ENCODE peak calls at places on chromosomes 12 and 14, in five cellular contexts. One of them, this sample, is unnamed.

GRCh38 chr14:34496679-34497513 is 34.9 kb upstream of the SPTSSA start:
- DNase-seq in fibroblast of mammary gland: peak; percentile 100
- DNase-seq in K562: peak; percentile 81
- DNase-seq in esophagus squamous epithelium: peak; percentile 7
- DNase-seq in type B pancreatic cell: no peak
- DNase-seq in this sample: peak; percentile 81

GRCh38 chr12:2347137-2347843 is 294.5 kb downstream of the CACNA1C start:
- DNase-seq in fibroblast of mammary gland: no peak
- DNase-seq in K562: no peak
- DNase-seq in esophagus squamous epithelium: no peak
- DNase-seq in type B pancreatic cell: no peak
- DNase-seq in this sample: no peak

GRCh38 chr12:52522346-52523011 is 2.3 kb upstream of the KRT5 start:
- DNase-seq in fibroblast of mammary gland: no peak
- DNase-seq in K562: no peak
- DNase-seq in esophagus squamous epithelium: no peak
- DNase-seq in type B pancreatic cell: peak; percentile 34
- DNase-seq in this sample: no peak

GRCh38 chr12:6821271-6821673 is 349 bp upstream of the GPR162 start:
- DNase-seq in fibroblast of mammary gland: peak; percentile 73
- DNase-seq in K562: peak; percentile 49
- DNase-seq in esophagus squamous epithelium: no peak
- DNase-seq in type B pancreatic cell: no peak
- DNase-seq in this sample: no peak

GRCh38 chr14:39374846-39375245 is 57.4 kb downstream of the FBXO33 start:
- DNase-seq in fibroblast of mammary gland: peak; percentile 83
- DNase-seq in K562: no peak
- DNase-seq in esophagus squamous epithelium: no peak
- DNase-seq in type B pancreatic cell: no peak
- DNase-seq in this sample: no peak

GRCh38 chr14:102363182-102363952 is 626 bp downstream of the TECPR2 start:
- DNase-seq in fibroblast of mammary gland: peak; percentile 57
- DNase-seq in K562: peak; percentile 27
- DNase-seq in esophagus squamous epithelium: no peak
- DNase-seq in type B pancreatic cell: no peak
- DNase-seq in this sample: no peak

GRCh38 chr14:97994020-97994531 is 1196.9 kb downstream of the VRK1 start:
- DNase-seq in fibroblast of mammary gland: no peak
- DNase-seq in K562: no peak
- DNase-seq in esophagus squamous epithelium: no peak
- DNase-seq in type B pancreatic cell: no peak
- DNase-seq in this sample: no peak

GRCh38 chr12:132429932-132430643 is 59.9 kb upstream of the FBRSL1 start:
- DNase-seq in fibroblast of mammary gland: no peak
- DNase-seq in K562: peak; percentile 49
- DNase-seq in esophagus squamous epithelium: no peak
- DNase-seq in type B pancreatic cell: no peak
- DNase-seq in this sample: peak; percentile 74

GRCh38 chr12:71755146-71755892 is 656 bp downstream of the RAB21 start:
- DNase-seq in fibroblast of mammary gland: peak; percentile 84
- DNase-seq in K562: peak; percentile 53
- DNase-seq in esophagus squamous epithelium: no peak
- DNase-seq in type B pancreatic cell: no peak
- DNase-seq in this sample: peak; percentile 54

GRCh38 chr12:2332266-2332665 is 279.5 kb downstream of the CACNA1C start:
- DNase-seq in fibroblast of mammary gland: peak; percentile 36
- DNase-seq in K562: no peak
- DNase-seq in esophagus squamous epithelium: no peak
- DNase-seq in type B pancreatic cell: no peak
- DNase-seq in this sample: no peak

DNA sequence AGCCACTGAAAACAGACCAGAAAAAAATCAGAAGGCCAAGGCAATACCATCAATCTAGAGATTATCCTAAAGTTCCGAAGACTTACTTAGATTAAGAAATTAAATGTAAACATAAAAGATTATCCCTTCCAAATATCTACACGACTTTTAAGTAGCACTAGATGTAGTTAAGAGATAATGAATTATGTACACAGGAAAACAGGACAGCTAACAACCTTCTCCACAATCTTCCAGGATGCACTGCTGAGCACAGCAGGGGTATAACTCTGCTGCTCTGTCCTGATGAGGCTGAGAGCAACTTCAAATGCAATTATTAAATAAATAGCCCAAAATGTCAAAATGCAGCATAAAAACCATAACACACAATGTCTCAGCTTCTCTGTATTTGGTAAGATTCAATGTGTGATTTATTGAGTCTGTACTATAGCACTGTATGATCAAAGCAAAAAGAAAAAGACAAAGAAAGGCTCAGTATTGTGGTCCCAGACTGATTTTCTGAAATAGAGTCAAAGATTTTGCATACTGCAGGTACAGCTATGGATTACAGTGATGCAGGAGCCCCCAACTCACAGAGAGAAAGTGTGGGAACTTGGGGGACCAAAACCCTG is 56.9 kb downstream of the TMTC1 start:
- DNase-seq in fibroblast of mammary gland: no peak
- DNase-seq in K562: no peak
- DNase-seq in esophagus squamous epithelium: no peak
- DNase-seq in type B pancreatic cell: no peak
- DNase-seq in this sample: no peak
- TF ChIP-seq CTCF in fibroblast of mammary gland: no peak
- TF ChIP-seq CTCF in K562: no peak
- TF ChIP-seq CTCF in esophagus squamous epithelium: no peak
- TF ChIP-seq CTCF in type B pancreatic cell: no peak
- TF ChIP-seq CTCF in this sample: no peak

GRCh38 chr12:106118-106561 is 39.6 kb downstream of the IQSEC3 start:
- DNase-seq in fibroblast of mammary gland: no peak
- DNase-seq in K562: no peak
- DNase-seq in esophagus squamous epithelium: no peak
- DNase-seq in type B pancreatic cell: no peak
- DNase-seq in this sample: no peak
- TF ChIP-seq CTCF in fibroblast of mammary gland: no peak
- TF ChIP-seq CTCF in K562: peak; percentile 29
- TF ChIP-seq CTCF in esophagus squamous epithelium: no peak
- TF ChIP-seq CTCF in type B pancreatic cell: peak; percentile 49
- TF ChIP-seq CTCF in this sample: peak; percentile 17

DNA sequence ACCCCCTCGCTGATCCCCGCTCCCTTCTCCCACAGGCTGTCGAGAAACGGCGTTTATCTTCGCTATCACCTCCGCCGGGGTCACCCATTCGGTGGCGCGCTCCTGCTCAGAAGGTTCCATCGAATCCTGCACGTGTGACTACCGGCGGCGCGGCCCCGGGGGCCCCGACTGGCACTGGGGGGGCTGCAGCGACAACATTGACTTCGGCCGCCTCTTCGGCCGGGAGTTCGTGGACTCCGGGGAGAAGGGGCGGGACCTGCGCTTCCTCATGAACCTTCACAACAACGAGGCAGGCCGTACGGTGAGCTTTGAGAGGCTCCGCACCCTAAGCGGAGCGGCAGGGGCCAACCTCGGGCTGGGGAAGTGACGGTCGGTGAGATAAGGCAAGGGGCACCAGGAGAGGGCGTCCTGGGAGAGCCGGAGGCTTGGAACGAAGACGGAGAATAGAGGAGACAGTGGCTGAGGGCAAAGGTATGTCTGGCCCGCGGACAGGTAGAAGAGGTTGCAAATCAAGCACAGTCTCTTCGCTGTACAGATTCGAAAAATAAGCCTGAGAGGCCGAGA is 2.3 kb downstream of the WNT1 start:
- DNase-seq in fibroblast of mammary gland: no peak
- DNase-seq in K562: no peak
- DNase-seq in esophagus squamous epithelium: no peak
- DNase-seq in type B pancreatic cell: no peak
- DNase-seq in this sample: no peak
- TF ChIP-seq CTCF in fibroblast of mammary gland: no peak
- TF ChIP-seq CTCF in K562: peak; percentile 26
- TF ChIP-seq CTCF in esophagus squamous epithelium: no peak
- TF ChIP-seq CTCF in type B pancreatic cell: peak; percentile 17
- TF ChIP-seq CTCF in this sample: no peak

DNA sequence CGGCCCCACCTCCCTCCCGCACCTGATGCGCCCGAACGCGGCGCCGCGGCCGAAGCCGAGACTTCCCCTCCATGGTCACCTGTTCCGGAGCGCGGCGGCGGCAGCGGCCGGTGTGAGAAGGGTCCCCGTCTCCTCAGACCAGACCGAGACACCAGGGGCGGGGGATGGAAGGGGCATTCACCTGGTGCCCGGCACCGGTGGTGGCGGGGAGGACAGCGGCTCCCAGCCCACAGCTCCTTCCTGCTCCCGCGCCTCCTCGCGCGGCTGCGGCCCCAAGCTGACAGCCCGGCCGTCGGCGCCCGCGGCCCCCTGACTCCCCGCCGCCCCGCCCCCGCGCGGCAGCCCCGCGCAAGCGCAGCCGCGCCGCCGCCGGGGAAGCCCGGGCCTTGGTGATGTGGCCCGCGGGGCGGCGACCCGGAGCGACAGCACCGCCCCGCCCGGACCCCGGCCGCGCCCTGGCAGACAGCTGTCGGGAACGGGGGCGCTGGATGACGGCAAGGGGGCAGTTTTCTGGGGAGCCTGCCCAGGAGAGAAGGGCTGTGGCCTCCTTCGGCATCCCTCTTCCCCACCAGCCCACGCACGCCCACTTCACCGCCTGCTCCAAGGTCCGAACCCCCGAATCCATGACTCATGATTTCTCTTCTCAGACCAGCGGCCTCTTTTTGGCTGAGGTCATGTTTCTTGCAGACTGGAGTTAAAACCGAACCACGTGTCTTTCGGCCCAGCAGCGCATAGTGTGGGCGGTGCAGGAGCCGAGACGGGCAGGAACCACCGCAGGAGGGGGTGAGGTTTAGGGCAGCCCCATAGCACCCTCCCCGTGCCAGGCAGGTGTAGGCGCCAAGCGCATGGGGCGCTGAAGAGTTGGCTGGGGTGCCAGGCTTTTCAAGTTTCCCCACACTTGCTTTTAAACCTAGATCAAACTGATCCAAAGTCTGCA is at the start of gene SLC41A2:
- DNase-seq in fibroblast of mammary gland: peak; percentile 96
- DNase-seq in K562: peak; percentile 87
- DNase-seq in esophagus squamous epithelium: peak; percentile 23
- DNase-seq in type B pancreatic cell: peak; percentile 79
- DNase-seq in this sample: peak; percentile 91
- TF ChIP-seq CTCF in fibroblast of mammary gland: no peak
- TF ChIP-seq CTCF in K562: no peak
- TF ChIP-seq CTCF in esophagus squamous epithelium: no peak
- TF ChIP-seq CTCF in type B pancreatic cell: peak; percentile 55
- TF ChIP-seq CTCF in this sample: no peak

GRCh38 chr14:105700622-105701288 is 174.4 kb downstream of the TMEM121 start:
- DNase-seq in fibroblast of mammary gland: no peak
- DNase-seq in K562: no peak
- DNase-seq in esophagus squamous epithelium: no peak
- DNase-seq in type B pancreatic cell: peak; percentile 32
- DNase-seq in this sample: no peak
- TF ChIP-seq CTCF in fibroblast of mammary gland: no peak
- TF ChIP-seq CTCF in K562: no peak
- TF ChIP-seq CTCF in esophagus squamous epithelium: no peak
- TF ChIP-seq CTCF in type B pancreatic cell: no peak
- TF ChIP-seq CTCF in this sample: no peak

DNA sequence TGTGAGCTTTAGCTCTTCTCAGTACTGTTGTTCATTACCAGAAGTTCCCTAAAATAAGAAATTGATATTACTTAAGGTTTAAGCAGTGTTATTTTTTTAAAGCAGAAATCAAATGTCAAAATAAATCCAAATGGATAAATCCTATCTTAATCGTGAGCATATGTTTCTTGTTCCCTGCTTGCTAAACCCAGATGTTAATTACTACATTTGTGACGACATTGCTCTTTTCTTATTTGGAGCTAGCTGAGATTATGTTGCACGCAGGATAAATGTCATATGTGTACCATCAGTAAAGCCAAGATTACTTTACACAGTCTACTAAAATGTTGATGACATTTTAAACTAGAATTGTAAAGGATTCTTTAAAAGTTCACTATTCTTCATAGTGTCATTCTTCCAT is 157.5 kb downstream of the PLCZ1 start:
- DNase-seq in fibroblast of mammary gland: peak; percentile 75
- DNase-seq in K562: no peak
- DNase-seq in esophagus squamous epithelium: no peak
- DNase-seq in type B pancreatic cell: no peak
- DNase-seq in this sample: no peak
- TF ChIP-seq CTCF in fibroblast of mammary gland: no peak
- TF ChIP-seq CTCF in K562: no peak
- TF ChIP-seq CTCF in esophagus squamous epithelium: no peak
- TF ChIP-seq CTCF in type B pancreatic cell: no peak
- TF ChIP-seq CTCF in this sample: no peak

GRCh38 chr14:29548948-29549370 is 378.7 kb downstream of the PRKD1 start:
- DNase-seq in fibroblast of mammary gland: peak; percentile 81
- DNase-seq in K562: peak; percentile 50
- DNase-seq in esophagus squamous epithelium: no peak
- DNase-seq in type B pancreatic cell: no peak
- DNase-seq in this sample: peak; percentile 8
- TF ChIP-seq CTCF in fibroblast of mammary gland: peak; percentile 57
- TF ChIP-seq CTCF in K562: peak; percentile 41
- TF ChIP-seq CTCF in esophagus squamous epithelium: no peak
- TF ChIP-seq CTCF in type B pancreatic cell: peak; percentile 81
- TF ChIP-seq CTCF in this sample: peak; percentile 44

DNA sequence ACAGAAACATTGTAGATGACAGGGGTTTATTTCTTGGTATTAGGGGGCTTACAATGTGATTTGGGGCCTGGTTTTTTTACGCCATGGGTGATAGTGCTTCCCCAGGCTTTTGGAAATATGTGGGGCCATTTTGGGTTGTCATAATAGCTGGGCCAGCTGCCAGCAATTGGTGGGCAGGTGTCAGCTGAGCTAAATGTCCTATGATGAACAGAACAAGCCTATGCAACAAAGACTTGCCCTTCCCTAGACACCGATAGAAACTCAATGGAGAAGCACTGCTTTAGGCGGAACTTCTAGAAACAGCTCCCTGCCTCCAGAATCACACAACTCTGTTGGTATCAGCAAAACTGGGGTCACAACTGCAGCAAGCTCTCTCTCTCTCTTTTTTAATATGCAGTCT is 5.1 kb upstream of the B4GALNT1 start:
- DNase-seq in fibroblast of mammary gland: no peak
- DNase-seq in K562: no peak
- DNase-seq in esophagus squamous epithelium: no peak
- DNase-seq in type B pancreatic cell: no peak
- DNase-seq in this sample: no peak
- TF ChIP-seq CTCF in fibroblast of mammary gland: no peak
- TF ChIP-seq CTCF in K562: no peak
- TF ChIP-seq CTCF in esophagus squamous epithelium: no peak
- TF ChIP-seq CTCF in type B pancreatic cell: no peak
- TF ChIP-seq CTCF in this sample: no peak

DNA sequence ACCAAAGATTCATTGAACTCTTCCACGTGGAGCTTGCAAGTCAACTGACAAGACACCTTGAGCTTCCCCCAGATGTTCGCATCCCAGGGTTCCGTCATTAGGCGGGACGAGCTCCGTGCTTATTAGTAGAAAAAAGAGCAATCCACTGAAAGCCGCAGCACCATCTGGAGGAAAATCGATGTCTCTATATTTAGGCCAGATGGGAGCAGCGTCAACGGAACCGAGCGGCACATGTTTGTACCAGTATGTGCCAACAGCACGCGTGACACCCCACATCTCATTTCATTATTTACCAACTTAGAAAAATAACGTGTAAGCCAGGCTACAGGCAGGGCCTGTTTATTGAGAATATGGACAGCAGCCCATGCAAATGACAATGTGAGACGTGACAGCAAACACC is 45.8 kb upstream of the TMEM132D start:
- DNase-seq in fibroblast of mammary gland: no peak
- DNase-seq in K562: no peak
- DNase-seq in esophagus squamous epithelium: no peak
- DNase-seq in type B pancreatic cell: no peak
- DNase-seq in this sample: no peak
- TF ChIP-seq CTCF in fibroblast of mammary gland: no peak
- TF ChIP-seq CTCF in K562: no peak
- TF ChIP-seq CTCF in esophagus squamous epithelium: no peak
- TF ChIP-seq CTCF in type B pancreatic cell: no peak
- TF ChIP-seq CTCF in this sample: no peak

This sample was measured in Calu3.